ENCODE peak calls at places on chromosomes 5 and 9, in four cellular contexts. W is right lobe of liver, G is fibroblast of pulmonary artery, D is OCI-LY7. H is an unnamed sample.

GRCh38 chr5:13278148-13278547 is 666.3 kb downstream of the DNAH5 start:
- DNase-seq in W (no peak), G (no peak), D (peak), H (no peak)

GRCh38 chr5:136425914-136426313 is 60.6 kb upstream of the TRPC7 start:
- DNase-seq in W (no peak), G (no peak), D (no peak), H (no peak)

GRCh38 chr9:692636-693459 is 148.6 kb upstream of the DMRT1 start:
- DNase-seq in W (no peak), G (no peak), D (peak), H (no peak)

GRCh38 chr9:117314021-117314420 is 100.8 kb downstream of the ASTN2 start:
- DNase-seq in W (no peak), G (no peak), D (no peak), H (no peak)

GRCh38 chr9:99004717-99005460 is 61.2 kb downstream of the COL15A1 start:
- DNase-seq in W (no peak), G (no peak), D (no peak), H (no peak)

GRCh38 chr5:9437741-9438240 is 108.1 kb downstream of the SEMA5A start:
- DNase-seq in W (no peak), G (peak), D (no peak), H (no peak)

GRCh38 chr9:136045595-136046554 is 49.2 kb downstream of the NACC2 start:
- DNase-seq in W (peak), G (peak), D (no peak), H (no peak)

GRCh38 chr9:130042406-130042930 is 521 bp downstream of the FNBP1 start:
- DNase-seq in W (peak), G (no peak), D (peak), H (no peak)

GRCh38 chr9:136544549-136545064 is 1.2 kb downstream of the NOTCH1 start:
- DNase-seq in W (no peak), G (peak), D (peak), H (no peak)

GRCh38 chr9:107337676-107338590 is 54.9 kb downstream of the RAD23B start:
- DNase-seq in W (no peak), G (no peak), D (no peak), H (no peak)

GRCh38 chr9:78029601-78030552 is 1.7 kb downstream of the GNAQ start:
- DNase-seq in W (no peak), G (peak), D (no peak), H (no peak)

GRCh38 chr5:27947088-27947487 is 908.7 kb upstream of the CDH9 start:
- DNase-seq in W (no peak), G (no peak), D (no peak), H (no peak)

GRCh38 chr5:58462154-58462553 is 2.3 kb upstream of the PLK2 start:
- DNase-seq in W (no peak), G (peak), D (no peak), H (no peak)

GRCh38 chr9:63817622-63818518 is 1467.1 kb downstream of the FOXD4L5 start:
- DNase-seq in W (peak), G (no peak), D (peak), H (no peak)

GRCh38 chr5:32297181-32298055 is 15.3 kb downstream of the MTMR12 start:
- DNase-seq in W (no peak), G (no peak), D (no peak), H (no peak)

GRCh38 chr5:132489871-132490483 is 596 bp downstream of the IRF1 start:
- DNase-seq in W (peak), G (peak), D (peak), H (no peak)

GRCh38 chr5:132491368-132492364 is 1.1 kb upstream of the IRF1 start:
- DNase-seq in W (no peak), G (no peak), D (no peak), H (no peak)

GRCh38 chr9:83281306-83282255 is 218.6 kb upstream of the RASEF start:
- DNase-seq in W (no peak), G (peak), D (no peak), H (no peak)

GRCh38 chr9:120443489-120443888 is 136.5 kb downstream of the CDK5RAP2 start:
- DNase-seq in W (no peak), G (peak), D (no peak), H (no peak)

GRCh38 chr5:96745844-96746531 is 61.8 kb downstream of the ERAP1 start:
- DNase-seq in W (no peak), G (peak), D (no peak), H (no peak)

GRCh38 chr5:7434937-7435336 is 39.0 kb downstream of the ADCY2 start:
- DNase-seq in W (no peak), G (no peak), D (no peak), H (no peak)

DNA sequence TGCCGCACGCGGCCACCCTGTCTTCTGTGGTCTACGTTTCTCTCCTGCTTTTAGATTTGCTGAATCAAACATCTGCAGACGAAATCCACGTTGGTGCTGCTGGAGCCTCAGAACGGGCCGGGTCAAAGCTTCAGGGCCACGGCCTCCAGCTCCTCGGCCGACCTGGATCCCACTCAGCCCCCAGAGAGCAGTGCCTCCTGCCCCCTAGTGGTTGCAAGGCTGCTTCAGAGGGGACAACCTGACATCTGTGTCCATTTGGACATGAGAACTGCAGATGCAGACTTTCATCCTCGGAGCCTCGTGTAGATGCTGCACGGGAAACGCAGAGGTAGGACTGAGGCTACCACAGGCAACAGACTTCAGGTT is 23.0 kb upstream of the SLC6A3 start:
- DNase-seq in W (peak), G (peak), D (peak), H (no peak)
- TF ChIP-seq CTCF in W (peak), G (peak), D (peak), H (no peak)

GRCh38 chr9:93710370-93710723 is 134.0 kb downstream of the PHF2 start:
- DNase-seq in W (no peak), G (no peak), D (no peak), H (no peak)
- TF ChIP-seq CTCF in W (no peak), G (no peak), D (no peak), H (no peak)

DNA sequence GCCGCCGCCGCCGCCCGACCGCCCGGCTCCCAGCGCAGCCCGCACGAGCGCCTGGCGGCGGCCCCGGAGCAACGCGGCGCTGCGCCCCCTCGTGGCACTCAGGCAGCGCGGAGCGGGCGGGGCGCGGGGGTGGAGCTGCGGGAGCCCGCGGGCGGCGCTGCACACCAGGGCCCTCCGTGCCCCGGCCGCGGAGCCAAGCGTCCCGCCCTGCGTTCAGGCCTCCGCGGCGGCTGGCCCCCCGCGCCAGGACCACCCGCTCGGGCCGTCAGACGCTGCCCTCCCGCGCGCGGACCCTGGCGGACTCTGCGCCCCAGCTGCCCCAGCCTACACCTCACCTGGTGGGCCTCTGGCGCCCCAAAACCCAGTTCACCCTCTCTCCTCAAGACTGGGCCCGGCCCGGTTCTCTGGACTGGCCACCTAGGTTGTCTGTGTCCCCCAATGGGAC is at the start of gene RASGEF1C:
- DNase-seq in W (no peak), G (peak), D (no peak), H (no peak)
- TF ChIP-seq CTCF in W (peak), G (peak), D (no peak), H (no peak)

GRCh38 chr9:6584881-6585597 is 60.5 kb downstream of the GLDC start:
- DNase-seq in W (no peak), G (peak), D (peak), H (no peak)
- TF ChIP-seq CTCF in W (peak), G (peak), D (peak), H (no peak)

GRCh38 chr5:172264814-172265213 is 18.8 kb downstream of the UBTD2 start:
- DNase-seq in W (no peak), G (no peak), D (no peak), H (no peak)

GRCh38 chr5:172266071-172266675 is 17.4 kb downstream of the UBTD2 start:
- DNase-seq in W (no peak), G (no peak), D (no peak), H (no peak)

GRCh38 chr5:172266676-172267092 is 16.9 kb downstream of the UBTD2 start:
- DNase-seq in W (no peak), G (no peak), D (no peak), H (no peak)

GRCh38 chr5:172267943-172268342 is 15.6 kb downstream of the UBTD2 start:
- DNase-seq in W (no peak), G (no peak), D (no peak), H (no peak)
- TF ChIP-seq CTCF in W (no peak), G (no peak), D (no peak), H (no peak)

DNA sequence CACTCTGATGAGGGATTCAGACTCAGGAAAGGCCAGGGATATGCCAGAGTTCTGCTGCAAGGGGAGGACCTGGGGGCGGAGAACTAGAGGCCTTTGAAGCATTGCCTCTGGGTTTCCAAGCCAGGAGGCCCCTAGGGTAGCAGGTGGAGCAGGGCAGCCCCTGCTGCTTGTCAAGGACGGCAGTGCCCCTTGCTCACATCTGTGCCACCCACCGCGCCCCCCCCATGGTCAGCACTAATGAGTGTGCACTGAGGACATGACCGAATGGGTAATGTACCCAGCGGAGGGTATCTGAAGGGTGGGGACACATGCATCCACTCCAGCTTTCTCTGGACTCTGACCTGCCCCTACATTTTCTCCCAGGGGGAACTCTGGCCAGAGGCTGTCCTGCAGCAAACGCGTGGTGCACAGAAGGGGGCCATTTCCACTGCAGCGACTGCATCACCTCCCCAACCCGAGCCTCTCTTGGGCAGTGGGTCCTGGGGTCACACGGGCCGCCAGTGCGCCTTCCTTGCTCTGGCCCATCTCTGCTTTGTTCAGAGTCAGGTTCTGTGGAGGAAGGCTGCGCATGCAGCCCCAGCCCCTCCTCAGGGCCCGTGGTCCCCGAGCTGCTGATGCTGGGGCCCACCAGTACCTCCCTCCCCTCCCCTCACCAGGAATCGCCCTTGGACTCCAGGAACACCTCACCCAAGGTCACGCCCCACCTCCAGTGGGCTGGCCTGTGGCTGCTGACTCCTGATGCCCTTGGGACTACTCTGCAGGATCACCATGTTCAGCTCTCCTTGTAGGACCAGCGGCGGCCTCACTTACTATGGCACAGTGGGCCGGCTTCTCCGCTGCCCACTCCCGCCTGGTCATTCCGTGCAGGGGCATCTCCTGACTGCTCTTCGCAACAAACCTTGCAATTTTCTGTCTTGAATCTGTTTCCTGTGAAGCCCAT is 31.2 kb downstream of the STC2 start:
- DNase-seq in W (no peak), G (no peak), D (no peak), H (no peak)
- TF ChIP-seq CTCF in W (no peak), G (no peak), D (no peak), H (no peak)

GRCh38 chr9:131707050-131707449 is 32.8 kb downstream of the RAPGEF1 start:
- DNase-seq in W (no peak), G (no peak), D (no peak), H (no peak)

GRCh38 chr9:131708613-131709002 is 31.3 kb downstream of the RAPGEF1 start:
- DNase-seq in W (no peak), G (no peak), D (no peak), H (no peak)

GRCh38 chr9:131707677-131708612 is 31.9 kb downstream of the RAPGEF1 start:
- DNase-seq in W (peak), G (peak), D (peak), H (no peak)

GRCh38 chr9:131704988-131705387 is 34.9 kb downstream of the RAPGEF1 start:
- DNase-seq in W (no peak), G (no peak), D (no peak), H (no peak)

GRCh38 chr9:131706608-131706970 is 33.3 kb downstream of the RAPGEF1 start:
- DNase-seq in W (no peak), G (no peak), D (no peak), H (no peak)
- TF ChIP-seq CTCF in W (no peak), G (no peak), D (no peak), H (no peak)

GRCh38 chr9:37350486-37351190 is 71.9 kb upstream of the GRHPR start:
- DNase-seq in W (no peak), G (peak), D (no peak), H (no peak)

GRCh38 chr9:37343724-37344123 is 78.8 kb upstream of the GRHPR start:
- DNase-seq in W (no peak), G (no peak), D (no peak), H (no peak)

GRCh38 chr9:37353791-37354190 is 68.7 kb upstream of the GRHPR start:
- DNase-seq in W (no peak), G (no peak), D (no peak), H (no peak)

GRCh38 chr9:37345038-37345437 is 77.5 kb upstream of the GRHPR start:
- DNase-seq in W (no peak), G (no peak), D (no peak), H (no peak)

DNA sequence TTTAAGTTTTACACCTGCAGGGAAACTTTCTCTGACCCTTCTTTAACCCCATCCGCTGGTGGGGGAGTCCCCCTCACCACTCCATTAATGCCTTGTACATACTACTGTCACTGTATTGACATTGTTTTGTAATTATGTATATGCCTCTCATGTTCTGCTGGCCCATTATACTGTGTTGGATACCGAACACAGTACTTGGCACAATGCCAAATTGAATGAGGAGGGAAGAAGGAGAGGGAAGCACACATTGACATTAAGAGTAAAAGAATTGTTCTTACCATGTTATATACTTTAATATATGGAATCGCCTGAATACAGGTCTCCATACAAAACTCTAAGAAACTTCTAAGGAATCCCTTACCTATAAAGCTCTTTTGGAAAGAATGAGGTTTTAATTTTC is 73.6 kb upstream of the GRHPR start:
- DNase-seq in W (no peak), G (no peak), D (no peak), H (no peak)
- TF ChIP-seq CTCF in W (no peak), G (no peak), D (no peak), H (no peak)